ENCODE peak calls at places on chromosomes 2 and 18, in five cellular contexts. K is thyroid gland, R is GM23338, S is AG10803, D is fibroblast of the aortic adventitia. A is an unnamed sample.

GRCh38 chr2:161426788-161427412 is 10.8 kb downstream of the TBR1 start:
- DNase-seq in K (peak), R (peak), S (peak), D (peak), A (no peak)

GRCh38 chr2:168684921-168685618 is 117.4 kb upstream of the NOSTRIN start:
- DNase-seq in K (no peak), R (no peak), S (no peak), D (no peak), A (no peak)

GRCh38 chr2:207807516-207807915 is 37.8 kb upstream of the FZD5 start:
- DNase-seq in K (no peak), R (no peak), S (no peak), D (no peak), A (no peak)

GRCh38 chr2:232389327-232389726 is 10.8 kb downstream of the ALPP start:
- DNase-seq in K (no peak), R (no peak), S (no peak), D (peak), A (no peak)

GRCh38 chr18:79169958-79170555 is 100.9 kb downstream of the ATP9B start:
- DNase-seq in K (no peak), R (no peak), S (peak), D (peak), A (no peak)

GRCh38 chr2:38533180-38533579 is 69.5 kb downstream of the HNRNPLL start:
- DNase-seq in K (peak), R (no peak), S (no peak), D (no peak), A (no peak)

GRCh38 chr18:63430526-63430925 is 8.2 kb upstream of the VPS4B start:
- DNase-seq in K (no peak), R (no peak), S (no peak), D (no peak), A (no peak)

GRCh38 chr2:217685255-217685605 is 317.6 kb downstream of the TNS1 start:
- DNase-seq in K (peak), R (peak), S (peak), D (peak), A (no peak)

GRCh38 chr2:109419960-109420370 is 193.8 kb downstream of the SEPTIN10 start:
- DNase-seq in K (no peak), R (no peak), S (peak), D (peak), A (peak)

GRCh38 chr2:219104107-219105050 is 43.7 kb upstream of the IHH start:
- DNase-seq in K (no peak), R (peak), S (peak), D (peak), A (no peak)

GRCh38 chr2:98936917-98937351 is 909 bp upstream of the CRACDL start:
- DNase-seq in K (no peak), R (peak), S (no peak), D (no peak), A (no peak)

GRCh38 chr2:36480028-36480427 is 117.9 kb downstream of the FEZ2 start:
- DNase-seq in K (no peak), R (no peak), S (no peak), D (no peak), A (no peak)

GRCh38 chr2:85604568-85605339 is 2.3 kb upstream of the TMEM150A start:
- DNase-seq in K (peak), R (no peak), S (peak), D (peak), A (no peak)

GRCh38 chr2:189002079-189002478 is 27.9 kb downstream of the COL3A1 start:
- DNase-seq in K (no peak), R (no peak), S (peak), D (peak), A (no peak)

GRCh38 chr2:111946294-111947114 is 48.1 kb downstream of the MERTK start:
- DNase-seq in K (peak), R (peak), S (peak), D (peak), A (no peak)

GRCh38 chr2:27442282-27442980 is at the start of gene KRTCAP3:
- DNase-seq in K (peak), R (peak), S (no peak), D (no peak), A (peak)

GRCh38 chr2:21042708-21042957 is 1.2 kb downstream of the APOB start:
- DNase-seq in K (no peak), R (no peak), S (no peak), D (no peak), A (no peak)

GRCh38 chr2:21041943-21042707 is 1.7 kb downstream of the APOB start:
- DNase-seq in K (no peak), R (peak), S (peak), D (no peak), A (no peak)

GRCh38 chr2:21042958-21043743 is 722 bp downstream of the APOB start:
- DNase-seq in K (peak), R (peak), S (peak), D (peak), A (peak)

GRCh38 chr2:21044694-21045371 is 960 bp upstream of the APOB start:
- DNase-seq in K (no peak), R (peak), S (no peak), D (no peak), A (no peak)

DNA sequence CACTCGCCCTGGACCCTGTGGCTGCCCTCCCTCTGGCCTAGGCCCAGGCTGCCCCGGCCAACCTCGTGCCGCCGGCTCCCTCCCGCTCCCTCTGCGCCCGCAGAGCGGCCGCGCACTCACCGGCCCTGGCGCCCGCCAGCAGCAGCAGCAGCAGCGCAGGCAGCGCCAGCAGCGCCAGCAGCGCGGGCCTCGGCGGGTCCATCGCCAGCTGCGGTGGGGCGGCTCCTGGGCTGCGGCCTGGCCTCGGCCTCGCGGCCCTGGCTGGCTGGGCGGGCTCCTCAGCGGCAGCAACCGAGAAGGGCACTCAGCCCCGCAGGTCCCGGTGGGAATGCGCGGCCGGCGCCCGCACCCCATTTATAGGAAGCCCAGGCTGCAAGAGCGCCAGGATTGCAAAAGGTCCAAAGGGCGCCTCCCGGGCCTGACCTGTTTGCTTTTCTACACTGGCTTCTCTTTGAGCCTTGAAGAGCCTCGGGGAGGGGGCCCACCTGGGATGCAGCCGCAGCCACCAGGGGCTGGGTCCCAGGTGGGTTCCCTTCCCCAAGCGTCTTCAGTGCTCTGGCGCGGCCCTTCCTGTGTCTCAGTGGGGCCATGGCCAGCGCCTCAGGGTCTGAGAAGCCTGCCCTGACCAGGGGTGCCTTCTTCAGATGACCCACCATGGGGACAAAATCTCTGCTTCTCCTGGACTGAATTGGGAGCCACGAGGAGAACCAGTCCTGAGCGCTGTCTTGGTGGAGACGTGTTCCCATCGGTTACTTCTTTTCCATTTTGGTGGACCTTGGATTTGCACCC is at the start of gene APOB:
- DNase-seq in K (no peak), R (peak), S (no peak), D (no peak), A (no peak)
- H3K4me3 ChIP-seq in K (no peak), R (peak), S (no peak), D (no peak), A (peak)

GRCh38 chr2:144516981-144517824 is 2.7 kb downstream of the ZEB2 start:
- DNase-seq in K (no peak), R (peak), S (peak), D (peak), A (no peak)
- H3K4me3 ChIP-seq in K (peak), R (peak), S (peak), D (peak), A (peak)

GRCh38 chr2:869894-870293 is 80.8 kb upstream of the SNTG2 start:
- DNase-seq in K (peak), R (no peak), S (no peak), D (no peak), A (no peak)
- H3K4me3 ChIP-seq in K (no peak), R (no peak), S (no peak), D (no peak), A (no peak)

DNA sequence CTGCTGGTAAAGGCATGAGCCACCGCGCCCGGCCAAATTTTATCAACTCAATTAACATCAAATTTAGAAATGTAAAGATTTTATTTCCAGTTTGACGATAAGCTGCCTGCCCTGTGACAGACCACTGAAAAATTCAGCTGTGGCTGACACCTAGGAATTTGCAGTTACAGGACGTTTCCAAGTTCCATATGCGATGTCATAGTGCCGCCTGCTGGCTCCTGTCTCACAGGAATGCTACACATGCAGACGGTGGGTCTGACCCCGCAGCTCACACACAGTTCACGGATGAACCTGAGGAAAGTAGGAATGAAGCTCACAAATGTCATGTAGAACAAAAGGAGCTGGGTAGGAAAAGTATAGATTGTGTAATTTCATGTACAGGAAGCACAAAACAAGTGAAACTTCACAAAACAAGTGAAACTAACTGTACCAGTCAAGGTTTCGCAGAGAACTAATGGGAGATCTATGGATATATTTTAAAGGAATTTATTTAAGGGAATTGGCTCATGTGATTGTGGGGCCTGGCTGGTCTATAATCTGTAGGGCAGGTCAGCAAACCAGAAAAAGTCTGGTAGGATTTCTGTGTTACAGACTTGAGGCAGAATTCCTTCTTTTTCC is 13.2 kb upstream of the SEH1L start:
- DNase-seq in K (peak), R (peak), S (peak), D (peak), A (peak)
- H3K4me3 ChIP-seq in K (no peak), R (no peak), S (no peak), D (no peak), A (no peak)

GRCh38 chr18:12637393-12637792 is 20.5 kb downstream of the SPIRE1 start:
- DNase-seq in K (no peak), R (no peak), S (peak), D (no peak), A (no peak)

GRCh38 chr18:12639990-12640880 is 17.7 kb downstream of the SPIRE1 start:
- DNase-seq in K (no peak), R (no peak), S (peak), D (peak), A (no peak)

GRCh38 chr18:12637901-12638633 is 19.8 kb downstream of the SPIRE1 start:
- DNase-seq in K (no peak), R (no peak), S (peak), D (peak), A (no peak)

GRCh38 chr18:12638634-12639124 is 19.2 kb downstream of the SPIRE1 start:
- DNase-seq in K (no peak), R (no peak), S (no peak), D (no peak), A (no peak)

GRCh38 chr18:12640881-12641200 is 17.1 kb downstream of the SPIRE1 start:
- DNase-seq in K (no peak), R (no peak), S (no peak), D (no peak), A (no peak)
- H3K4me3 ChIP-seq in K (no peak), R (no peak), S (no peak), D (no peak), A (no peak)

GRCh38 chr2:223235986-223236385 is 184.0 kb downstream of the KCNE4 start:
- DNase-seq in K (no peak), R (no peak), S (peak), D (no peak), A (no peak)
- H3K4me3 ChIP-seq in K (no peak), R (no peak), S (no peak), D (no peak), A (no peak)

A was measured in dorsolateral prefrontal cortex.